ENCODE peak calls at places on chromosomes 3 and 15, in seven cellular contexts. G, M, U, O, W, R and Z are unnamed samples.

GRCh38 chr3:194136519-194137313 is 768 bp downstream of the HES1 start:
- DNase-seq in G (no peak), M (peak), U (no peak), O (peak), W (peak), R (peak), Z (peak)

GRCh38 chr3:30539772-30540171 is 66.6 kb upstream of the TGFBR2 start:
- DNase-seq in G (no peak), M (peak), U (no peak), O (no peak), W (no peak), R (no peak), Z (no peak)

GRCh38 chr15:62940755-62941361 is 101.7 kb upstream of the TPM1 start:
- DNase-seq in G (peak), M (peak), U (no peak), O (peak), W (no peak), R (no peak), Z (no peak)

GRCh38 chr15:39304201-39304841 is 276.6 kb upstream of the THBS1 start:
- DNase-seq in G (no peak), M (peak), U (no peak), O (no peak), W (no peak), R (no peak), Z (no peak)

GRCh38 chr15:71115567-71116351 is 488 bp downstream of the THSD4 start:
- DNase-seq in G (peak), M (peak), U (no peak), O (peak), W (no peak), R (peak), Z (peak)

GRCh38 chr3:178623666-178624255 is 87.5 kb downstream of the KCNMB2 start:
- DNase-seq in G (no peak), M (peak), U (no peak), O (no peak), W (no peak), R (no peak), Z (no peak)

GRCh38 chr3:71397046-71397445 is 186.5 kb downstream of the FOXP1 start:
- DNase-seq in G (no peak), M (peak), U (no peak), O (peak), W (no peak), R (no peak), Z (no peak)

GRCh38 chr3:119308355-119308754 is 14.2 kb downstream of the ARHGAP31 start:
- DNase-seq in G (no peak), M (no peak), U (no peak), O (no peak), W (no peak), R (no peak), Z (no peak)

GRCh38 chr15:31108836-31109235 is 7.3 kb upstream of the TRPM1 start:
- DNase-seq in G (no peak), M (no peak), U (no peak), O (no peak), W (no peak), R (no peak), Z (no peak)

GRCh38 chr15:58565620-58566019 is 133.8 kb downstream of the LIPC start:
- DNase-seq in G (no peak), M (no peak), U (no peak), O (no peak), W (no peak), R (no peak), Z (no peak)

GRCh38 chr3:76063019-76063418 is 277.7 kb upstream of the ZNF717 start:
- DNase-seq in G (no peak), M (peak), U (no peak), O (no peak), W (no peak), R (no peak), Z (no peak)

GRCh38 chr3:71332813-71333212 is 250.7 kb downstream of the FOXP1 start:
- DNase-seq in G (no peak), M (no peak), U (no peak), O (no peak), W (no peak), R (no peak), Z (no peak)

GRCh38 chr3:55795736-55796135 is 308.6 kb upstream of the WNT5A start:
- DNase-seq in G (no peak), M (no peak), U (no peak), O (no peak), W (no peak), R (no peak), Z (no peak)

GRCh38 chr3:159244927-159245326 is 443.1 kb downstream of the MFSD1 start:
- DNase-seq in G (no peak), M (no peak), U (no peak), O (no peak), W (no peak), R (no peak), Z (no peak)

GRCh38 chr15:79025201-79025600 is 65.4 kb downstream of the RASGRF1 start:
- DNase-seq in G (peak), M (no peak), U (no peak), O (no peak), W (no peak), R (peak), Z (no peak)

GRCh38 chr3:177371903-177372302 is 174.6 kb upstream of the TBL1XR1 start:
- DNase-seq in G (no peak), M (no peak), U (no peak), O (no peak), W (no peak), R (no peak), Z (no peak)

GRCh38 chr3:172347895-172348680 is 100.2 kb downstream of the GHSR start:
- DNase-seq in G (no peak), M (no peak), U (no peak), O (no peak), W (no peak), R (no peak), Z (no peak)

GRCh38 chr3:80244390-80244789 is 476.6 kb upstream of the ROBO1 start:
- DNase-seq in G (no peak), M (peak), U (no peak), O (peak), W (no peak), R (no peak), Z (no peak)

DNA sequence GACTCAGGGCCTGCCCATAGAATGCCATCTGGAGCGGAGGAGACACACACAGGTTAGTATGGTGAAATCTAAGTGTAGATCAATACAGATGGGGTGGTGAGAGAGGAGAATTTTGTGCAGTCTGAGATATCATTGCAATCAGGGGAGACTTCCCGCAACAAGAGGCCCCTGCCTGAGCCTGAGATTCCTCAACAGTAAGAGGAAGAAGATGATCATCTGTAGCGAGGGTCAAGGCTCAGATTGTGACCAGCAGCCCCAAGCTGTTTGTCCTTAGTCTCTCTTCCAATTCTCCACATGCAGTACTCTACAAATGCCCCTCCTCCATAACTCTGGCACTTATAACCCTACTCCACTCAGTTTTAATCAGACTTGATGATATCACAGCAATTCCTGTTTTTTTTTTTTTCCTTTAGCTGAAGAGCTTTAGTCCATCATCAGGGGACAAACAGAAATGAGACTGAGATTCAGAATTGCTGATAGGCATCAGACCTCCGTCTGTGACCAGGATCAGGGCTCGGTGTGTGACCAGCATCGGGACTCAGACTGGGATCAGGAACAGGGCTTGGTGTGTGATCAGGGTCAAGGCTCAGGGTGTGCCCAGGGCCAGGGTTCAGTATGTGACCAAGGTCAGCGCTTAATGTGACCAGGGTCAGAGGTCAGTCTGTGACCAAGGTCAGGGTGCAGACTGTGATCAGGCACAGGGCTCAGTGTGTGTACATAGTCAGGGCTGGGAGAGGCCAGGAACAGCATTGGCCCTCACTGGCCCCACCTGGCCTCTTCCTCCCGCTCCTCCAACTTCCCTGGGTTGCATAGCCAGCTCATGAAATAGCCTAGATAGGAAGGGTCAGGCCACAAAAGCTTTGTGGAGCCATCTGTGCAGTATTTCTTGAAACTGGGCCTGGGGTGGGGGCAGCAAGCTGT is 14.1 kb downstream of the LOXL1 start:
- DNase-seq in G (peak), M (no peak), U (no peak), O (no peak), W (no peak), R (peak), Z (no peak)
- H3K27ac ChIP-seq in G (peak), M (peak), U (no peak), O (no peak), W (no peak), R (no peak), Z (no peak)

DNA sequence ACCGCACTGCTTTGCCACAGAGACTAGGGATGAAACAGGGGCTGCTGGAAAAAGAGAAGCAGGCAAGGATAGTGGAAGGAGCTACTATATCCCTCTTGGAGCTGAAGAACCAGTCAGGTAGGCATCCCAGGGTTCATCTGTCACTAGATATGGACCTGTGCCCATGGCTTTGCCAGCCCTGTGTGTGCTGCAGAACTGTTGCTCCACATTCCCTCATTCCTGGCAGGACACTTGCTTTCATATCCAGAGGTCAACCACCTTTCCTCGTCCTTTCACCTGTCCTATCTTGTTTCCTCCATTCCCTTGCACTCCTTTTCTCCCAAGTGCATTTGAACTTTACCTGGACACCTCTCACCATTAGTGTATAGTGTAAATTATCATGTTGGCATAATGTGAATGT is 12.0 kb downstream of the SNRK start:
- DNase-seq in G (no peak), M (no peak), U (no peak), O (peak), W (no peak), R (no peak), Z (no peak)
- H3K27ac ChIP-seq in G (no peak), M (no peak), U (peak), O (no peak), W (peak), R (no peak), Z (peak)

GRCh38 chr3:10515884-10516495 is 10.6 kb upstream of the ATP2B2 start:
- DNase-seq in G (peak), M (no peak), U (no peak), O (no peak), W (no peak), R (no peak), Z (no peak)
- H3K27ac ChIP-seq in G (no peak), M (no peak), U (no peak), O (no peak), W (no peak), R (no peak), Z (no peak)

GRCh38 chr3:42122261-42123011 is 31.3 kb downstream of the TRAK1 start:
- DNase-seq in G (no peak), M (no peak), U (no peak), O (no peak), W (no peak), R (no peak), Z (no peak)
- H3K27ac ChIP-seq in G (peak), M (no peak), U (no peak), O (no peak), W (no peak), R (no peak), Z (no peak)